ENCODE peak calls at places on chromosomes 13 and 19, in eight cellular contexts. I is nucleus accumbens, S is 8988T, B is naive B cell, V is NAMALWA, R is type B pancreatic cell, Q is choroid plexus epithelial cell, O is EH. M is an unnamed sample.

GRCh38 chr13:113423225-113424170 is 29.8 kb downstream of the ADPRHL1 start:
- DNase-seq in Q (no peak), R (no peak), S (no peak), I (no peak), V (no peak), B (no peak), O (no peak), M (no peak)

GRCh38 chr19:35142531-35143230 is 374 bp upstream of the FXYD7 start:
- DNase-seq in O (peak), B (peak), S (peak), I (peak), V (peak), R (no peak), Q (peak), M (peak)

GRCh38 chr13:34124912-34125311 is 307.0 kb downstream of the RFC3 start:
- DNase-seq in Q (no peak), I (no peak), V (no peak), B (no peak), S (no peak), R (no peak), O (no peak), M (no peak)

GRCh38 chr19:19106061-19106551 is 32.2 kb downstream of the TMEM161A start:
- DNase-seq in V (no peak), R (no peak), Q (peak), I (no peak), B (no peak), O (peak), S (no peak), M (peak)

GRCh38 chr19:40035996-40036395 is 20.0 kb downstream of the ZNF780B start:
- DNase-seq in Q (no peak), R (no peak), O (peak), V (no peak), S (no peak), B (no peak), I (no peak), M (peak)

GRCh38 chr19:41882568-41883462 is at the start of gene ARHGEF1:
- DNase-seq in O (peak), I (no peak), V (peak), B (peak), Q (no peak), R (no peak), S (peak), M (peak)

GRCh38 chr19:33500586-33500985 is 21.0 kb downstream of the PEPD start:
- DNase-seq in I (no peak), V (no peak), B (no peak), O (no peak), R (no peak), Q (no peak), S (no peak), M (no peak)

GRCh38 chr13:65287405-65287804 is 1942.7 kb downstream of the PCDH9 start:
- DNase-seq in Q (no peak), B (no peak), S (no peak), V (no peak), O (no peak), R (no peak), I (no peak), M (no peak)

GRCh38 chr13:100356889-100357288 is 231.7 kb downstream of the GGACT start:
- DNase-seq in I (no peak), V (no peak), R (no peak), O (peak), B (no peak), Q (peak), S (no peak), M (no peak)

GRCh38 chr19:58334691-58335249 is 8.0 kb downstream of the ZSCAN22 start:
- DNase-seq in R (no peak), V (no peak), I (no peak), Q (no peak), B (no peak), O (no peak), S (no peak), M (no peak)

GRCh38 chr19:46049597-46049996 is 8.8 kb upstream of the IGFL4 start:
- DNase-seq in Q (no peak), S (no peak), V (peak), I (no peak), O (no peak), R (no peak), B (no peak), M (no peak)

GRCh38 chr13:25872871-25873607 is 178.8 kb downstream of the SHISA2 start:
- DNase-seq in I (no peak), B (no peak), O (no peak), R (no peak), Q (no peak), S (no peak), V (no peak), M (no peak)

GRCh38 chr13:84487681-84488080 is 605.4 kb upstream of the SLITRK1 start:
- DNase-seq in I (no peak), S (no peak), R (no peak), V (no peak), B (no peak), O (no peak), Q (no peak), M (no peak)

GRCh38 chr19:13817018-13817614 is 21.9 kb downstream of the ZSWIM4 start:
- DNase-seq in Q (no peak), V (peak), S (no peak), B (no peak), R (no peak), O (peak), I (no peak), M (no peak)

GRCh38 chr13:77535448-77535847 is at the start of gene SCEL:
- DNase-seq in S (no peak), V (no peak), I (no peak), R (no peak), Q (no peak), B (no peak), O (no peak), M (peak)

GRCh38 chr19:39603825-39604224 is 1.5 kb downstream of the LGALS13 start:
- DNase-seq in B (no peak), R (no peak), S (no peak), Q (no peak), V (no peak), O (no peak), I (no peak), M (no peak)

GRCh38 chr19:5234412-5234811 is 106.2 kb downstream of the PTPRS start:
- DNase-seq in S (no peak), B (no peak), Q (no peak), V (no peak), I (no peak), R (no peak), O (no peak), M (no peak)

GRCh38 chr19:55174425-55175116 is 5.5 kb downstream of the SYT5 start:
- DNase-seq in V (no peak), I (no peak), O (no peak), B (no peak), Q (no peak), S (no peak), R (no peak), M (no peak)

GRCh38 chr19:48539503-48540096 is 12.4 kb upstream of the SULT2B1 start:
- DNase-seq in S (no peak), B (no peak), O (peak), I (no peak), Q (peak), R (no peak), V (no peak), M (peak)

GRCh38 chr19:34490141-34490766 is 8.7 kb downstream of the WTIP start:
- DNase-seq in R (no peak), V (no peak), I (no peak), B (no peak), Q (no peak), O (no peak), S (no peak), M (no peak)

GRCh38 chr13:110259651-110260050 is 47.3 kb downstream of the COL4A1 start:
- DNase-seq in R (no peak), V (no peak), S (no peak), B (no peak), Q (no peak), O (no peak), I (no peak), M (no peak)